ENCODE peak calls at places on chromosome 11, in four cellular contexts. One of them, this sample, is unnamed.

GRCh38 chr11:26229270-26229669 is 102.7 kb upstream of the ANO3 start:
- DNase-seq in fibroblast of lung: peak
- DNase-seq in CD8-positive, alpha-beta T cell: no peak
- DNase-seq in endothelial cell of umbilical vein: peak
- DNase-seq in this sample: peak

GRCh38 chr11:118343981-118344521 is at the start of gene CD3G:
- DNase-seq in endothelial cell of umbilical vein: no peak
- DNase-seq in fibroblast of lung: no peak
- DNase-seq in CD8-positive, alpha-beta T cell: peak
- DNase-seq in this sample: no peak

GRCh38 chr11:65477271-65478029 is 21.4 kb upstream of the MALAT1 start:
- DNase-seq in endothelial cell of umbilical vein: peak
- DNase-seq in CD8-positive, alpha-beta T cell: peak
- DNase-seq in fibroblast of lung: peak
- DNase-seq in this sample: no peak

GRCh38 chr11:69664103-69664775 is 10.9 kb downstream of the LTO1 start:
- DNase-seq in fibroblast of lung: no peak
- DNase-seq in CD8-positive, alpha-beta T cell: no peak
- DNase-seq in endothelial cell of umbilical vein: no peak
- DNase-seq in this sample: no peak

GRCh38 chr11:25734592-25735211 is 597.2 kb upstream of the ANO3 start:
- DNase-seq in CD8-positive, alpha-beta T cell: no peak
- DNase-seq in endothelial cell of umbilical vein: no peak
- DNase-seq in fibroblast of lung: peak
- DNase-seq in this sample: peak

GRCh38 chr11:34745209-34745608 is 124.3 kb downstream of the EHF start:
- DNase-seq in fibroblast of lung: no peak
- DNase-seq in CD8-positive, alpha-beta T cell: no peak
- DNase-seq in endothelial cell of umbilical vein: no peak
- DNase-seq in this sample: no peak

GRCh38 chr11:110409174-110409573 is 20.6 kb upstream of the FDX1 start:
- DNase-seq in fibroblast of lung: no peak
- DNase-seq in endothelial cell of umbilical vein: no peak
- DNase-seq in CD8-positive, alpha-beta T cell: no peak
- DNase-seq in this sample: no peak

GRCh38 chr11:33531743-33532181 is 168.9 kb downstream of the C11orf91 start:
- DNase-seq in endothelial cell of umbilical vein: no peak
- DNase-seq in CD8-positive, alpha-beta T cell: no peak
- DNase-seq in fibroblast of lung: peak
- DNase-seq in this sample: no peak

GRCh38 chr11:121241300-121242176 is 51.0 kb upstream of the SC5D start:
- DNase-seq in CD8-positive, alpha-beta T cell: no peak
- DNase-seq in fibroblast of lung: no peak
- DNase-seq in endothelial cell of umbilical vein: no peak
- DNase-seq in this sample: no peak

GRCh38 chr11:65553301-65554001 is 4.7 kb downstream of the LTBP3 start:
- DNase-seq in CD8-positive, alpha-beta T cell: peak
- DNase-seq in fibroblast of lung: no peak
- DNase-seq in endothelial cell of umbilical vein: no peak
- DNase-seq in this sample: no peak

GRCh38 chr11:94218372-94218771 is 86.0 kb upstream of the IZUMO1R start:
- DNase-seq in CD8-positive, alpha-beta T cell: no peak
- DNase-seq in endothelial cell of umbilical vein: no peak
- DNase-seq in fibroblast of lung: no peak
- DNase-seq in this sample: no peak

GRCh38 chr11:26778000-26778757 is 56.3 kb upstream of the SLC5A12 start:
- DNase-seq in endothelial cell of umbilical vein: no peak
- DNase-seq in fibroblast of lung: peak
- DNase-seq in CD8-positive, alpha-beta T cell: no peak
- DNase-seq in this sample: peak

GRCh38 chr11:101835465-101836063 is 79.2 kb upstream of the CEP126 start:
- DNase-seq in endothelial cell of umbilical vein: no peak
- DNase-seq in fibroblast of lung: no peak
- DNase-seq in CD8-positive, alpha-beta T cell: no peak
- DNase-seq in this sample: no peak

GRCh38 chr11:313787-314547 is at the start of gene IFITM1:
- DNase-seq in fibroblast of lung: peak
- DNase-seq in CD8-positive, alpha-beta T cell: peak
- DNase-seq in endothelial cell of umbilical vein: peak
- DNase-seq in this sample: peak

GRCh38 chr11:14449302-14449714 is 50.3 kb downstream of the COPB1 start:
- DNase-seq in CD8-positive, alpha-beta T cell: no peak
- DNase-seq in fibroblast of lung: no peak
- DNase-seq in endothelial cell of umbilical vein: no peak
- DNase-seq in this sample: no peak

GRCh38 chr11:34809191-34810106 is 106.7 kb downstream of the APIP start:
- DNase-seq in endothelial cell of umbilical vein: peak
- DNase-seq in fibroblast of lung: peak
- DNase-seq in CD8-positive, alpha-beta T cell: no peak
- DNase-seq in this sample: no peak

GRCh38 chr11:57874981-57875380 is 113.4 kb downstream of the CTNND1 start:
- DNase-seq in CD8-positive, alpha-beta T cell: no peak
- DNase-seq in endothelial cell of umbilical vein: no peak
- DNase-seq in fibroblast of lung: no peak
- DNase-seq in this sample: no peak

GRCh38 chr11:30326911-30327310 is 4.0 kb downstream of the ARL14EP start:
- DNase-seq in endothelial cell of umbilical vein: no peak
- DNase-seq in fibroblast of lung: no peak
- DNase-seq in CD8-positive, alpha-beta T cell: no peak
- DNase-seq in this sample: no peak
- H3K4me3 ChIP-seq in endothelial cell of umbilical vein: no peak
- H3K4me3 ChIP-seq in fibroblast of lung: no peak
- H3K4me3 ChIP-seq in CD8-positive, alpha-beta T cell: no peak
- H3K4me3 ChIP-seq in this sample: no peak

DNA sequence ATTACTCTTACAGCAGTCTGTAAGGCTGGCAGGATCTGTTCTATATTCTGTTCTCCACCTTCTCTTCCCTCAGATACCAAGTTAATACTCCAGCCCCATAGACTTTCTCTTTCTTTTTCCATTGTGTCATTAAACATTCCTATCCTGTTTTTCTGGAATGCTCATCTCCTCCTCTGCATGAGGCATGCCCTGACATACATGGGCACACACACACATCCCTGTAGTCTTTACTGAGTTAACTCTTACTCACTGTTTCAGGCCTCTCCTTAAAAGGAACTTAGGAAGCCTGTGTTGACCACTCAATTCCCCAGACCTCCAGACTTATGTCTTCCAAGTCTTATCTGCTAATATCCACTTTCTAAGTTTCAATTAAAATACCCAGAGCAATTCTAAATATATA is 476.8 kb downstream of the METTL15 start:
- DNase-seq in fibroblast of lung: peak
- DNase-seq in endothelial cell of umbilical vein: no peak
- DNase-seq in CD8-positive, alpha-beta T cell: no peak
- DNase-seq in this sample: no peak
- TF ChIP-seq CTCF in fibroblast of lung: no peak
- TF ChIP-seq CTCF in endothelial cell of umbilical vein: no peak
- TF ChIP-seq CTCF in CD8-positive, alpha-beta T cell: no peak
- TF ChIP-seq CTCF in this sample: no peak

DNA sequence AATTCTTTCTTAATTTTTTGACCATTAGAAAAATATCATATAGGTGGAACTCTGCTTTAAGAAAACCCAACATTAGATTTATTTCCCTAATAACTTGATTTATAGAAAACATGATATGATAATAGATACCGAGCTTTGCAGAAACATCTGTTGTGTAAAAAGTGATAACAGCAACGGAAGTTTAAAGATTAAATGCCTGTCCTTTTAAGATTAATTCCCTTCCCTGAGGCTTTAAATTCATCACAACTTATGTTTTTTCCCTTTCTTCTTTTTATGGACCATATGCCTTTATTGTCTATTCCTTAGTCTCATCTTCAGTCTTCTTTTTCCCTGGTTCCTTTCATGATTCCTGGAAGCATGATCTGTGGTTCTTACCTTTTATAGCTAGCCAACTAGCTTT is 1.9 kb downstream of the USP47 start:
- DNase-seq in fibroblast of lung: no peak
- DNase-seq in CD8-positive, alpha-beta T cell: no peak
- DNase-seq in endothelial cell of umbilical vein: peak
- DNase-seq in this sample: no peak
- H3K4me3 ChIP-seq in fibroblast of lung: peak
- H3K4me3 ChIP-seq in CD8-positive, alpha-beta T cell: peak
- H3K4me3 ChIP-seq in endothelial cell of umbilical vein: peak
- H3K4me3 ChIP-seq in this sample: peak

GRCh38 chr11:134454146-134454690 is 42.2 kb upstream of the B3GAT1 start:
- DNase-seq in CD8-positive, alpha-beta T cell: no peak
- DNase-seq in fibroblast of lung: no peak
- DNase-seq in endothelial cell of umbilical vein: no peak
- DNase-seq in this sample: no peak

GRCh38 chr11:134452026-134452848 is 40.2 kb upstream of the B3GAT1 start:
- DNase-seq in CD8-positive, alpha-beta T cell: no peak
- DNase-seq in fibroblast of lung: no peak
- DNase-seq in endothelial cell of umbilical vein: no peak
- DNase-seq in this sample: no peak

GRCh38 chr11:134450186-134450585 is 38.1 kb upstream of the B3GAT1 start:
- DNase-seq in CD8-positive, alpha-beta T cell: no peak
- DNase-seq in endothelial cell of umbilical vein: no peak
- DNase-seq in fibroblast of lung: no peak
- DNase-seq in this sample: no peak

GRCh38 chr11:134453441-134453840 is 41.4 kb upstream of the B3GAT1 start:
- DNase-seq in fibroblast of lung: no peak
- DNase-seq in CD8-positive, alpha-beta T cell: no peak
- DNase-seq in endothelial cell of umbilical vein: no peak
- DNase-seq in this sample: no peak

GRCh38 chr11:134452849-134453177 is 40.8 kb upstream of the B3GAT1 start:
- DNase-seq in endothelial cell of umbilical vein: no peak
- DNase-seq in fibroblast of lung: no peak
- DNase-seq in CD8-positive, alpha-beta T cell: no peak
- DNase-seq in this sample: no peak
- TF ChIP-seq CTCF in endothelial cell of umbilical vein: no peak
- TF ChIP-seq CTCF in fibroblast of lung: no peak
- TF ChIP-seq CTCF in CD8-positive, alpha-beta T cell: no peak
- TF ChIP-seq CTCF in this sample: no peak

GRCh38 chr11:1556278-1557167 is 15.5 kb downstream of the DUSP8 start:
- DNase-seq in endothelial cell of umbilical vein: no peak
- DNase-seq in fibroblast of lung: no peak
- DNase-seq in CD8-positive, alpha-beta T cell: no peak
- DNase-seq in this sample: no peak

GRCh38 chr11:1560011-1560579 is 12.0 kb downstream of the DUSP8 start:
- DNase-seq in CD8-positive, alpha-beta T cell: no peak
- DNase-seq in endothelial cell of umbilical vein: no peak
- DNase-seq in fibroblast of lung: no peak
- DNase-seq in this sample: no peak

GRCh38 chr11:1559103-1559951 is 12.7 kb downstream of the DUSP8 start:
- DNase-seq in endothelial cell of umbilical vein: no peak
- DNase-seq in fibroblast of lung: peak
- DNase-seq in CD8-positive, alpha-beta T cell: no peak
- DNase-seq in this sample: no peak

GRCh38 chr11:1557168-1557884 is 14.7 kb downstream of the DUSP8 start:
- DNase-seq in CD8-positive, alpha-beta T cell: no peak
- DNase-seq in endothelial cell of umbilical vein: no peak
- DNase-seq in fibroblast of lung: no peak
- DNase-seq in this sample: no peak

DNA sequence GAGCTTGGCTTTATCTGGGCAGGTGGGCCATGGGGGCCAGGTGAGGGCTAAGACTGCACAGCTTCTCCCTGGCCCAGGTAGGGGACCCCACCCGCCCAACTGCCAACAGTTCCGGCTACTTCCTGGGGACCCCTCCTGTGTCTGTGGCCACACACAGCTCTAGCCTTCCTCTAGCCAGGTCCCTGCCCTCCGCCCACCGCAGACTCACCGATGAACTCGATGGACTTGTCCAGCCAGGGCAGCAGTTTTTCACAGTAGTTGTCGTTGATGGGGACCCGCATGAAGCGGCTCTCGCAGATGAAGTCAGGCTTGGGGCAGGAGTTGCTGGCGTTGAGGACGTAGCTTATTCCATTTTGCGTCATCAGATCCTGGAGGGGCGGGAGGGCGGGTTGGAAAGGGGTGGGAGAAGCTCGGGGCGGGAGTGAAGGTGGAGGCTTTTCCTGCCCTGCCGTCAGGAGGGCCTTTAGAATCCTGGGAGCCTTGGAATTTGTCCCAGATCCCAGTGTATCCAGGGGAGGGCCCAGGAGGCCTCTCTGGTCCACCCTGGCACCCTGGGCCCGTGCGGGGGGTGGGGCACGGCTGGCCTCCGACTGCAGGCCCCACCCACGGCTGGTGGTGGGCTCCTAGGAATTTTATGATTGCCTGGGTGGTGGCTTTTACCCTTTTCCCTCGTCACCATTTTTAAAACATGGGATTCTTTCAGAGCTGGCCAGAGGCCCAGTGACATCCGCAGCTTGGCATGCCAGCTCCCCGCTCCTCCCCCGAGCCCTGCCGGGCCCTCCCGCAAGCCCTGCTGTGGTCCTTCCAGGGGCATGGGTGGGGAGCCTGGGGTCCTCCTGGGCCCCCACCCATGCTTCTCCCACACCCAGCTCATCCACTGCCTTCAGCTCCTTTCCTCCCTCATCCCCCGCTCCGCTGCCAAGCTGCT is 13.9 kb downstream of the DUSP8 start:
- DNase-seq in CD8-positive, alpha-beta T cell: no peak
- DNase-seq in fibroblast of lung: peak
- DNase-seq in endothelial cell of umbilical vein: no peak
- DNase-seq in this sample: peak
- H3K4me3 ChIP-seq in CD8-positive, alpha-beta T cell: no peak
- H3K4me3 ChIP-seq in fibroblast of lung: no peak
- H3K4me3 ChIP-seq in endothelial cell of umbilical vein: no peak
- H3K4me3 ChIP-seq in this sample: no peak

GRCh38 chr11:8206251-8207079 is 37.6 kb upstream of the RIC3 start:
- DNase-seq in fibroblast of lung: peak
- DNase-seq in CD8-positive, alpha-beta T cell: no peak
- DNase-seq in endothelial cell of umbilical vein: peak
- DNase-seq in this sample: no peak

GRCh38 chr11:8213390-8213789 is 44.6 kb upstream of the RIC3 start:
- DNase-seq in CD8-positive, alpha-beta T cell: no peak
- DNase-seq in endothelial cell of umbilical vein: no peak
- DNase-seq in fibroblast of lung: no peak
- DNase-seq in this sample: no peak

GRCh38 chr11:8205566-8205965 is 36.7 kb upstream of the RIC3 start:
- DNase-seq in endothelial cell of umbilical vein: no peak
- DNase-seq in fibroblast of lung: no peak
- DNase-seq in CD8-positive, alpha-beta T cell: no peak
- DNase-seq in this sample: no peak

GRCh38 chr11:8207080-8208000 is 38.5 kb upstream of the RIC3 start:
- DNase-seq in CD8-positive, alpha-beta T cell: no peak
- DNase-seq in fibroblast of lung: peak
- DNase-seq in endothelial cell of umbilical vein: no peak
- DNase-seq in this sample: no peak

GRCh38 chr11:8209208-8209807 is 40.5 kb upstream of the RIC3 start:
- DNase-seq in endothelial cell of umbilical vein: no peak
- DNase-seq in CD8-positive, alpha-beta T cell: no peak
- DNase-seq in fibroblast of lung: no peak
- DNase-seq in this sample: no peak
- TF ChIP-seq CTCF in endothelial cell of umbilical vein: peak
- TF ChIP-seq CTCF in CD8-positive, alpha-beta T cell: no peak
- TF ChIP-seq CTCF in fibroblast of lung: peak
- TF ChIP-seq CTCF in this sample: peak